ENCODE peak calls at places on chromosomes 12 and 14, in ten cellular contexts. I is iPS-NIHi11, H is fibroblast of the aortic adventitia, L is NCI-H1092 treated with DMSO at 0.1 percent for 48 hours, X is choroid plexus epithelial cell, F is ACHN, N is WTC11, T is mucosa of gallbladder, Y is HEK293T, P is NB4. Q is an unnamed sample.
A peak's percentile ranks its signal among the peaks of the same experiment; 100 is the strongest.

GRCh38 chr14:67940894-67941455 is 121.4 kb downstream of the RAD51B start:
- DNase-seq in I (no peak), H (peak; percentile 99), L (peak; percentile 29), X (peak; percentile 91), F (peak; percentile 7), N (no peak), T (no peak), Y (peak; percentile 20), P (no peak), Q (no peak)

GRCh38 chr12:127165567-127166392 is 1101.2 kb upstream of the TMEM132C start:
- DNase-seq in I (peak; percentile 53), H (peak; percentile 78), L (peak; percentile 81), X (peak; percentile 81), F (peak; percentile 92), N (peak; percentile 45), T (peak; percentile 87), Y (peak; percentile 87), P (peak; percentile 75), Q (peak; percentile 68)

GRCh38 chr12:63944586-63945228 is 100.2 kb downstream of the SRGAP1 start:
- DNase-seq in I (no peak), H (no peak), L (no peak), X (no peak), F (no peak), N (no peak), T (no peak), Y (no peak), P (no peak), Q (no peak)

GRCh38 chr12:18224745-18225144 is 36.6 kb upstream of the PIK3C2G start:
- DNase-seq in I (peak; percentile 26), H (peak; percentile 76), L (peak; percentile 64), X (peak; percentile 77), F (peak; percentile 81), N (no peak), T (no peak), Y (peak; percentile 17), P (peak; percentile 39), Q (peak; percentile 1)

GRCh38 chr14:98177551-98177950 is 1094.4 kb downstream of the BCL11B start:
- DNase-seq in I (no peak), H (no peak), L (no peak), X (no peak), F (no peak), N (no peak), T (no peak), Y (no peak), P (no peak), Q (no peak)

GRCh38 chr12:48286665-48287064 is 64.1 kb downstream of the ZNF641 start:
- DNase-seq in I (peak; percentile 25), H (peak; percentile 14), L (no peak), X (peak; percentile 52), F (peak; percentile 42), N (peak; percentile 38), T (no peak), Y (peak; percentile 26), P (peak; percentile 19), Q (peak; percentile 25)

GRCh38 chr14:70078329-70078728 is 110.4 kb downstream of the SLC8A3 start:
- DNase-seq in I (no peak), H (no peak), L (no peak), X (no peak), F (no peak), N (no peak), T (no peak), Y (no peak), P (no peak), Q (no peak)

GRCh38 chr12:109111775-109112491 is 4.5 kb upstream of the ACACB start:
- DNase-seq in I (peak; percentile 56), H (peak; percentile 74), L (no peak), X (peak; percentile 76), F (peak; percentile 77), N (peak; percentile 57), T (peak; percentile 65), Y (peak; percentile 55), P (peak; percentile 79), Q (peak; percentile 70)

GRCh38 chr12:85835810-85836715 is at the start of gene RASSF9:
- DNase-seq in I (peak; percentile 19), H (peak; percentile 98), L (no peak), X (peak; percentile 90), F (peak; percentile 51), N (no peak), T (peak; percentile 72), Y (no peak), P (no peak), Q (no peak)

GRCh38 chr12:64756371-64756770 is 2.8 kb downstream of the GNS start:
- DNase-seq in I (no peak), H (no peak), L (no peak), X (no peak), F (no peak), N (no peak), T (no peak), Y (no peak), P (no peak), Q (no peak)

GRCh38 chr14:68535404-68536024 is 257.4 kb downstream of the ZFP36L1 start:
- DNase-seq in I (no peak), H (peak; percentile 89), L (no peak), X (peak; percentile 56), F (peak; percentile 63), N (no peak), T (no peak), Y (no peak), P (no peak), Q (no peak)

GRCh38 chr12:69540606-69541386 is 44.5 kb upstream of the CCT2 start:
- DNase-seq in I (no peak), H (peak; percentile 74), L (no peak), X (peak; percentile 81), F (peak; percentile 20), N (no peak), T (no peak), Y (no peak), P (no peak), Q (no peak)

GRCh38 chr12:64265839-64266238 is 43.7 kb upstream of the KICS2 start:
- DNase-seq in I (no peak), H (no peak), L (no peak), X (no peak), F (no peak), N (no peak), T (no peak), Y (no peak), P (no peak), Q (no peak)

GRCh38 chr12:124774054-124774461 is 89.6 kb downstream of the SCARB1 start:
- DNase-seq in I (no peak), H (peak; percentile 68), L (no peak), X (peak; percentile 67), F (no peak), N (no peak), T (no peak), Y (no peak), P (peak; percentile 86), Q (no peak)

GRCh38 chr14:76782885-76783566 is 21.8 kb downstream of the VASH1 start:
- DNase-seq in I (no peak), H (no peak), L (no peak), X (peak; percentile 66), F (no peak), N (no peak), T (no peak), Y (no peak), P (no peak), Q (no peak)

GRCh38 chr12:103538397-103538796 is 42.6 kb upstream of the C12orf42 start:
- DNase-seq in I (no peak), H (no peak), L (no peak), X (no peak), F (no peak), N (no peak), T (no peak), Y (no peak), P (no peak), Q (no peak)

GRCh38 chr14:89977668-89978067 is 21.9 kb downstream of the TDP1 start:
- DNase-seq in I (no peak), H (no peak), L (no peak), X (no peak), F (no peak), N (no peak), T (no peak), Y (no peak), P (no peak), Q (no peak)

GRCh38 chr12:43957732-43958131 is 121.9 kb downstream of the TMEM117 start:
- DNase-seq in I (peak; percentile 61), H (peak; percentile 71), L (peak; percentile 72), X (peak; percentile 72), F (peak; percentile 80), N (no peak), T (peak; percentile 15), Y (peak; percentile 46), P (peak; percentile 75), Q (peak; percentile 15)

GRCh38 chr14:102464846-102465341 is 44.7 kb downstream of the ANKRD9 start:
- DNase-seq in I (no peak), H (no peak), L (peak; percentile 19), X (no peak), F (no peak), N (no peak), T (peak; percentile 38), Y (no peak), P (no peak), Q (no peak)

GRCh38 chr14:71371711-71372396 is 464.6 kb downstream of the PCNX1 start:
- DNase-seq in I (no peak), H (peak; percentile 75), L (no peak), X (peak; percentile 69), F (peak; percentile 27), N (no peak), T (no peak), Y (no peak), P (no peak), Q (no peak)

GRCh38 chr12:82817368-82817767 is 130.7 kb downstream of the TMTC2 start:
- DNase-seq in I (no peak), H (no peak), L (no peak), X (peak; percentile 10), F (no peak), N (no peak), T (no peak), Y (no peak), P (no peak), Q (no peak)